ENCODE peak calls at places on chromosomes 2 and 18, in seven cellular contexts. S, U, C, O, B, T and Y are unnamed samples.

GRCh38 chr2:11876436-11876835 is 130.0 kb downstream of the LPIN1 start:
- DNase-seq in S (no peak), T (no peak), B (no peak), C (no peak), O (no peak), U (no peak), Y (no peak)

GRCh38 chr2:182522428-182522896 is 95.6 kb upstream of the PDE1A start:
- DNase-seq in O (no peak), S (no peak), C (no peak), U (no peak), B (peak; percentile 21), T (no peak), Y (no peak)

GRCh38 chr18:55234366-55235093 is 275.3 kb upstream of the CCDC68 start:
- DNase-seq in C (peak; percentile 31), O (peak; percentile 15), S (peak; percentile 61), B (peak; percentile 90), T (peak; percentile 76), U (peak; percentile 69), Y (peak; percentile 77)

GRCh38 chr18:10124557-10124956 is 210.7 kb downstream of the VAPA start:
- DNase-seq in S (no peak), B (no peak), T (no peak), C (no peak), U (no peak), O (no peak), Y (no peak)

GRCh38 chr2:48138898-48139297 is 232.6 kb upstream of the FBXO11 start:
- DNase-seq in B (no peak), C (no peak), S (no peak), T (no peak), U (no peak), O (no peak), Y (no peak)

GRCh38 chr18:68843467-68844089 is 45.7 kb downstream of the CCDC102B start:
- DNase-seq in C (no peak), S (no peak), O (no peak), U (no peak), T (no peak), B (peak; percentile 25), Y (no peak)

GRCh38 chr18:59918320-59918755 is 18.5 kb downstream of the PMAIP1 start:
- DNase-seq in C (no peak), O (no peak), S (peak; percentile 74), T (no peak), B (no peak), U (peak; percentile 81), Y (peak; percentile 17)

GRCh38 chr2:180478883-180479282 is 471.8 kb upstream of the CWC22 start:
- DNase-seq in U (no peak), O (no peak), T (no peak), C (no peak), B (peak; percentile 4), S (no peak), Y (no peak)

GRCh38 chr2:30272286-30272685 is 41.0 kb downstream of the LBH start:
- DNase-seq in B (no peak), S (no peak), C (no peak), T (no peak), O (no peak), U (no peak), Y (no peak)

GRCh38 chr2:70450641-70451250 is 102.9 kb downstream of the TGFA start:
- DNase-seq in O (no peak), C (no peak), S (no peak), U (no peak), B (no peak), T (no peak), Y (no peak)

GRCh38 chr18:25726278-25726677 is 364.1 kb downstream of the SS18 start:
- DNase-seq in U (no peak), S (no peak), B (peak; percentile 16), O (no peak), C (no peak), T (no peak), Y (peak; percentile 34)

GRCh38 chr18:7921938-7922587 is 354.9 kb downstream of the PTPRM start:
- DNase-seq in T (no peak), S (no peak), U (peak; percentile 90), C (no peak), O (no peak), B (peak; percentile 75), Y (no peak)

GRCh38 chr18:76684265-76684664 is 138.1 kb upstream of the ZNF236 start:
- DNase-seq in B (no peak), S (no peak), U (no peak), T (no peak), O (no peak), C (no peak), Y (no peak)

GRCh38 chr2:23645181-23645808 is 260.3 kb downstream of the KLHL29 start:
- DNase-seq in S (no peak), T (no peak), U (peak; percentile 46), B (no peak), O (no peak), C (no peak), Y (no peak)

GRCh38 chr18:2143666-2144065 is 427.6 kb downstream of the METTL4 start:
- DNase-seq in S (no peak), U (no peak), O (no peak), T (no peak), B (peak; percentile 38), C (no peak), Y (no peak)

GRCh38 chr2:25879133-25879730 is 945 bp upstream of the ASXL2 start:
- DNase-seq in B (peak; percentile 73), U (peak; percentile 89), T (no peak), S (no peak), O (no peak), C (no peak), Y (no peak)

GRCh38 chr18:43664487-43665008 is 387.3 kb upstream of the SYT4 start:
- DNase-seq in O (no peak), C (no peak), B (peak; percentile 25), S (no peak), U (no peak), T (no peak), Y (no peak)

GRCh38 chr2:68971591-68972231 is 2.7 kb upstream of the GKN1 start:
- DNase-seq in S (no peak), C (no peak), B (peak; percentile 93), U (peak; percentile 49), T (no peak), O (no peak), Y (no peak)

GRCh38 chr2:73987109-73987947 is 2.6 kb downstream of the TET3 start:
- DNase-seq in O (no peak), T (no peak), C (no peak), U (no peak), S (no peak), B (peak; percentile 52), Y (no peak)

GRCh38 chr18:10006261-10006903 is 92.6 kb downstream of the VAPA start:
- DNase-seq in U (peak; percentile 39), S (no peak), C (peak; percentile 33), B (peak; percentile 50), O (no peak), T (no peak), Y (no peak)

GRCh38 chr2:228344531-228344930 is 163.0 kb upstream of the SPHKAP start:
- DNase-seq in B (no peak), S (no peak), T (no peak), C (no peak), U (no peak), O (no peak), Y (no peak)

GRCh38 chr2:52083214-52083613 is 1051.3 kb upstream of the NRXN1 start:
- DNase-seq in B (no peak), C (no peak), U (no peak), S (no peak), O (no peak), T (no peak), Y (no peak)

GRCh38 chr2:9653485-9654271 is 22.9 kb upstream of the YWHAQ start:
- DNase-seq in O (no peak), B (no peak), C (peak; percentile 48), U (no peak), T (no peak), S (no peak), Y (no peak)

GRCh38 chr2:27185331-27186026 is 26.4 kb upstream of the ATRAID start:
- DNase-seq in C (no peak), T (no peak), O (no peak), S (no peak), B (peak; percentile 57), U (no peak), Y (no peak)

GRCh38 chr2:33426666-33427231 is 49.7 kb upstream of the RASGRP3 start:
- DNase-seq in B (peak; percentile 96), S (peak; percentile 33), T (no peak), C (no peak), O (no peak), U (peak; percentile 33), Y (no peak)

GRCh38 chr18:33579147-33579867 is 1.3 kb downstream of the ASXL3 start:
- DNase-seq in U (peak; percentile 8), B (no peak), O (no peak), C (no peak), T (no peak), S (no peak), Y (peak; percentile 6)

GRCh38 chr2:25955036-25955435 is 27.3 kb downstream of the KIF3C start:
- DNase-seq in S (no peak), U (no peak), B (no peak), T (no peak), C (no peak), O (no peak), Y (no peak)

DNA sequence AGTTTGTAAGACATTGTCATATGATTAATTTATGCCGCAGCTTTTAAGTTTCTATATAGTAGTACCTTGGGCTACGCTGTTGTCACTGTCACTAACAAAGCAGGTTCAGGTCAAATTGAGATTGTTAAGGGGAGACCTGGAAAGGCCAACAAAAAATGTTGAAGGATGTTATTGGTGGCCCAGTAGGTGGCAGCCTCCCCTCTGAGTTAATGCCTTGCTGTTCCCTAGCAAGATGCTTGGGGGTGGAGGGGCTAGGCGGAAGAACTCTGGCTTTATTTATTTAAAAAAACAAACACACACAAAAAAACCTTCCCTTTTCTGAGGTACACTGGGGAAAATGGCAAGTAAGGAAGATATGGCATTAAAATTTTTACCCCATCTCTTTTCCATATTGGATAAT is 128.3 kb upstream of the ATP5MC3 start:
- DNase-seq in C (peak; percentile 29), S (peak; percentile 51), O (no peak), U (peak; percentile 9), T (no peak), B (peak; percentile 40), Y (peak; percentile 44)
- TF ChIP-seq CTCF in C (peak; percentile 56), S (peak; percentile 62), O (no peak), U (peak; percentile 55), T (no peak), B (peak; percentile 62), Y (peak; percentile 59)

DNA sequence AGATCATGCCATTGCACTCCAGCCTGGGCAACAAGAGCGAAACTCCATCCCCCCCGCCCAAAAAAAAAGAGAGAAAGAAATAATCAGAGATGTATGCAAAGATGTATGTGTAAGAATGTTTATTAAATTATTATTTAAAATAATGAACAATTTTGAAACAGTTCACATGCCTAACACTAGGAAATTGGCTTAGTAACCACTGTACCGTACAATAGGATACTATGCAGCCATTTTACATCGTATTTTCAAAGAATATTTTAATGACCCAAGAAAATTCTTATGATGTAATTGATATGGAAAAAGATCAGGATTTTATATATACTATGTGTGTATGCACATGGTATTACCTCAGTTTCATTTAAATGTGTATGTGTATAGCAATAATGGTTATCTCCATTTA is 190.5 kb downstream of the ZFP36L2 start:
- DNase-seq in B (no peak), O (no peak), U (no peak), T (no peak), C (no peak), S (no peak), Y (no peak)
- TF ChIP-seq CTCF in B (no peak), O (no peak), U (no peak), T (no peak), C (no peak), S (no peak), Y (no peak)

GRCh38 chr2:197705143-197705911 is at the start of gene MARS2:
- DNase-seq in C (peak; percentile 94), B (peak; percentile 95), U (peak; percentile 79), S (peak; percentile 96), O (peak; percentile 48), T (peak; percentile 94), Y (peak; percentile 94)
- TF ChIP-seq CTCF in C (peak; percentile 8), B (no peak), U (no peak), S (no peak), O (no peak), T (no peak), Y (no peak)

GRCh38 chr2:159798376-159798724 is 342 bp upstream of the CD302 start:
- DNase-seq in C (no peak), O (no peak), U (no peak), T (no peak), S (no peak), B (no peak), Y (no peak)
- TF ChIP-seq CTCF in C (no peak), O (no peak), U (no peak), T (no peak), S (no peak), B (no peak), Y (no peak)